ENCODE peak calls at places on chromosomes 7 and 10, in four cellular contexts. U is upper lobe of right lung, I is GM20000, A is heart right ventricle. O is an unnamed sample.

GRCh38 chr10:89805599-89806013 is 104.2 kb downstream of the KIF20B start:
- DNase-seq in A (no peak), U (no peak), I (peak), O (no peak)

GRCh38 chr7:130351664-130352015 is 7.0 kb downstream of the CPA5 start:
- DNase-seq in I (no peak), U (no peak), A (no peak), O (no peak)

GRCh38 chr7:133484135-133484534 is 231.3 kb downstream of the EXOC4 start:
- DNase-seq in A (no peak), I (no peak), U (no peak), O (no peak)

GRCh38 chr7:73647725-73648592 is 19.7 kb upstream of the VPS37D start:
- DNase-seq in I (peak), A (no peak), U (no peak), O (no peak)

GRCh38 chr7:51263631-51264484 is 52.8 kb downstream of the COBL start:
- DNase-seq in I (no peak), U (no peak), A (no peak), O (peak)

GRCh38 chr7:22726849-22727792 is at the start of gene IL6:
- DNase-seq in U (peak), I (no peak), A (peak), O (peak)

GRCh38 chr7:121966538-121967332 is 93.8 kb downstream of the PTPRZ1 start:
- DNase-seq in I (no peak), U (no peak), A (no peak), O (no peak)

GRCh38 chr7:81111358-81111757 is 192.5 kb upstream of the SEMA3C start:
- DNase-seq in I (no peak), U (no peak), A (no peak), O (no peak)

GRCh38 chr10:130817046-130817624 is 494.4 kb downstream of the TCERG1L start:
- DNase-seq in A (no peak), U (no peak), I (no peak), O (no peak)

GRCh38 chr10:100567826-100568225 is 32.1 kb downstream of the HIF1AN start:
- DNase-seq in U (no peak), A (no peak), I (no peak), O (no peak)

GRCh38 chr7:79789584-79790345 is 336.3 kb upstream of the MAGI2 start:
- DNase-seq in A (no peak), U (no peak), I (no peak), O (no peak)

GRCh38 chr10:122986340-122986739 is 6.1 kb downstream of the PSTK start:
- DNase-seq in I (no peak), U (no peak), A (no peak), O (no peak)

GRCh38 chr10:1214882-1215540 is 158.8 kb downstream of the WDR37 start:
- DNase-seq in U (peak), I (no peak), A (no peak), O (no peak)

GRCh38 chr7:51316262-51316665 is 345 bp downstream of the COBL start:
- DNase-seq in A (no peak), I (peak), U (peak), O (peak)

GRCh38 chr10:102511562-102512274 is 7.9 kb downstream of the SUFU start:
- DNase-seq in I (peak), U (no peak), A (no peak), O (no peak)

GRCh38 chr7:44117801-44118429 is 5.4 kb downstream of the POLD2 start:
- DNase-seq in U (no peak), A (no peak), I (no peak), O (no peak)

GRCh38 chr10:111560042-111560441 is 483.2 kb downstream of the ADRA2A start:
- DNase-seq in I (no peak), A (no peak), U (no peak), O (no peak)
- TF ChIP-seq CTCF in I (no peak), A (no peak), U (no peak), O (no peak)

DNA sequence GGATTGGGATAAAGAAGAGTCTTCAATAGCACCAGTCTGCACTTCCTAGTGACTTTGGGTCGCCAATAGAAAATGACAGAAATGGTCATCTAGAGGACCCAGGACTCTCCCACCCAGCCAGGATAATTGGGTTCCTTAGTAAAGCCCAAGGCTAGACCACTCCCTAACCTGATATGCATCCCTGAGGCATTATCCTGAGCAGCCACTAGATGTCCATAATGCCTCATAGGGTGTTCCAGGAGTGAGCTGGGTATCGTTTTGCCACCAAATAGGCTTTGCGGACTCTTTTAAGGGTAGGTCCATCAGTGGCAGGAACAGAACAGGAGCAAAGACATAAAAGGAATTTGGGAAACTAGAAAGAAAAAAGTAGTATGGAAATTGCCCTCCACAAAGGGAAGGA is 4.5 kb upstream of the LRRC4 start:
- DNase-seq in A (no peak), U (no peak), I (no peak), O (no peak)
- TF ChIP-seq CTCF in A (peak), U (peak), I (no peak), O (peak)

GRCh38 chr10:49844775-49845561 is 82.8 kb upstream of the OGDHL start:
- DNase-seq in U (no peak), I (no peak), A (no peak), O (no peak)
- TF ChIP-seq CTCF in U (no peak), I (no peak), A (no peak), O (no peak)

DNA sequence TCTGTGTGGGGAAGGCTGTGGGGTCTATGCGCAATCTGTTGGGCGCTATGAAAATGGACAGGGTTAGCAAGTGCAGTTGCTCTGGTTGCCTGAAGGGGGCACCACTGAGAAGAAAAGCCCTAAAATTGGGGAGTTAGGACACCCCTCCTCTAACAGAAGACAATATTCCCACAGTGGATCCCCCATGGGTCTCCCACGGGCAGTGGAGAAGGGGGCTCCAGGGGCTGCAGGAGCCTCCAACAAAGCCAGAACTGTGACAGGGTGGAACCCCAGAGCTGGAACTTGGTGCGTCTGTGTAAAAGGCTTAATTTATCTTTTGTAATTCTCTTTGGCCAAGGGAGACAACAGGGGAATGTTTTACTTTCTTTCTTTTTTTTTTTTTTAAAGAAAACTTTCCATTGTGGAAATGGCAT is 12.5 kb upstream of the COL13A1 start:
- DNase-seq in A (no peak), I (no peak), U (no peak), O (no peak)
- TF ChIP-seq CTCF in A (peak), I (peak), U (peak), O (peak)

DNA sequence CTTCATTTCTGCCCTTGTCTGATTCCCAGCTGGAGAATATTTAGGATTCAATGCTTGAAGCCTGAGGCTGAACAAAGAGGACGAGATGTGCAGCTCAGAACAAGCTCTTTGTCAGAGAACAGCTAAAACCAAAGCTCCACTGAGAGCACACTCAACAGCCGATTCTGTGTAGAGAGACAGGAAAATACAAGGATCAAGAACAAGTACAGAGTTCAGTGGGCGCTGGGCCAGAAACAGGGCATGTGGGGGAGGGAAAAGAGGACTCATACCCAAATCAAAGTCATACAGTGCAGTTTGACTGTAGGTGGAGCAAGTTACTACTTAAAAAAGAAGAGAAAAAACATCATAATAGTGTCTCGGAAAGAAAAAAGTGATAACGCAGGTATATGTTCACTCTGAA is at the start of gene AGMO:
- DNase-seq in I (no peak), A (peak), U (no peak), O (peak)
- TF ChIP-seq CTCF in I (no peak), A (peak), U (no peak), O (no peak)

GRCh38 chr7:128435311-128435654 is 20.4 kb upstream of the HILPDA start:
- DNase-seq in U (no peak), A (no peak), I (no peak), O (no peak)

GRCh38 chr7:128430207-128430606 is 20.4 kb upstream of the IMPDH1 start:
- DNase-seq in A (no peak), U (no peak), I (no peak), O (no peak)

GRCh38 chr7:128431221-128431620 is 21.4 kb upstream of the IMPDH1 start:
- DNase-seq in U (peak), I (no peak), A (no peak), O (no peak)

GRCh38 chr7:128434413-128435310 is 21.0 kb upstream of the HILPDA start:
- DNase-seq in I (no peak), A (no peak), U (no peak), O (no peak)

GRCh38 chr7:128431754-128432153 is 22.0 kb upstream of the IMPDH1 start:
- DNase-seq in U (no peak), I (no peak), A (no peak), O (no peak)
- TF ChIP-seq CTCF in U (no peak), I (no peak), A (no peak), O (no peak)

GRCh38 chr10:98855403-98856189 is 380.1 kb downstream of the HPSE2 start:
- DNase-seq in I (no peak), U (no peak), A (no peak), O (no peak)

GRCh38 chr10:98861962-98862361 is 373.7 kb downstream of the HPSE2 start:
- DNase-seq in U (no peak), A (no peak), I (no peak), O (no peak)

GRCh38 chr10:98852686-98853085 is 383.0 kb downstream of the HPSE2 start:
- DNase-seq in A (no peak), I (no peak), U (no peak), O (no peak)

GRCh38 chr10:98858525-98858924 is 377.1 kb downstream of the HPSE2 start:
- DNase-seq in A (no peak), U (no peak), I (no peak), O (no peak)
- TF ChIP-seq CTCF in A (no peak), U (no peak), I (no peak), O (no peak)

O was measured in left lung.